ENCODE peak calls at places on chromosomes 4 and X, in four cellular contexts. One of them, this sample, is unnamed.

GRCh38 chr4:3679071-3679825 is 86.9 kb upstream of the ADRA2C start:
- DNase-seq in HCT116: no peak
- DNase-seq in Daoy: no peak
- DNase-seq in IMR-90: no peak
- DNase-seq in this sample: no peak

GRCh38 chrX:115531818-115532403 is 29.1 kb upstream of the PLS3 start:
- DNase-seq in HCT116: no peak
- DNase-seq in Daoy: peak
- DNase-seq in IMR-90: peak
- DNase-seq in this sample: no peak

GRCh38 chr4:101128473-101128872 is 218.9 kb downstream of the PPP3CA start:
- DNase-seq in HCT116: no peak
- DNase-seq in Daoy: no peak
- DNase-seq in IMR-90: no peak
- DNase-seq in this sample: no peak

GRCh38 chrX:13101439-13102139 is 57.2 kb upstream of the FAM9C start:
- DNase-seq in HCT116: peak
- DNase-seq in Daoy: peak
- DNase-seq in IMR-90: peak
- DNase-seq in this sample: no peak

GRCh38 chr4:88674565-88674964 is 23.1 kb downstream of the NAP1L5 start:
- DNase-seq in HCT116: no peak
- DNase-seq in Daoy: no peak
- DNase-seq in IMR-90: peak
- DNase-seq in this sample: no peak

GRCh38 chr4:6331018-6331417 is 61.4 kb downstream of the WFS1 start:
- DNase-seq in HCT116: no peak
- DNase-seq in Daoy: peak
- DNase-seq in IMR-90: peak
- DNase-seq in this sample: no peak

GRCh38 chrX:118116308-118117068 is at the start of gene KLHL13:
- DNase-seq in HCT116: no peak
- DNase-seq in Daoy: peak
- DNase-seq in IMR-90: peak
- DNase-seq in this sample: no peak

GRCh38 chr4:31026216-31026615 is 306.0 kb downstream of the PCDH7 start:
- DNase-seq in HCT116: no peak
- DNase-seq in Daoy: no peak
- DNase-seq in IMR-90: no peak
- DNase-seq in this sample: no peak

GRCh38 chr4:884259-884658 is 47.9 kb downstream of the GAK start:
- DNase-seq in HCT116: no peak
- DNase-seq in Daoy: no peak
- DNase-seq in IMR-90: no peak
- DNase-seq in this sample: no peak

GRCh38 chrX:31603411-31604120 is 531.7 kb upstream of the FTHL17 start:
- DNase-seq in HCT116: no peak
- DNase-seq in Daoy: no peak
- DNase-seq in IMR-90: peak
- DNase-seq in this sample: no peak

GRCh38 chrX:115261148-115261547 is 27.3 kb upstream of the LRCH2 start:
- DNase-seq in HCT116: no peak
- DNase-seq in Daoy: no peak
- DNase-seq in IMR-90: no peak
- DNase-seq in this sample: no peak

GRCh38 chr4:94468093-94468492 is 16.4 kb downstream of the PDLIM5 start:
- DNase-seq in HCT116: no peak
- DNase-seq in Daoy: no peak
- DNase-seq in IMR-90: no peak
- DNase-seq in this sample: no peak

GRCh38 chr4:139144161-139144859 is 32.7 kb downstream of the ELF2 start:
- DNase-seq in HCT116: no peak
- DNase-seq in Daoy: peak
- DNase-seq in IMR-90: peak
- DNase-seq in this sample: peak

GRCh38 chrX:75230296-75230695 is 43.6 kb upstream of the UPRT start:
- DNase-seq in HCT116: no peak
- DNase-seq in Daoy: no peak
- DNase-seq in IMR-90: no peak
- DNase-seq in this sample: no peak

This sample was measured in GF-D8.